ENCODE peak calls at places on chromosomes 16 and 17, in four cellular contexts. X is K562, F is HepG2, A is H1. K is an unnamed sample.

GRCh38 chr17:62966426-62967110 is 533 bp downstream of the TANC2 start:
- DNase-seq in X (no peak), F (no peak), A (peak; percentile 69), K (no peak)

GRCh38 chr16:87939562-87940423 is 3.5 kb upstream of the CA5A start:
- DNase-seq in X (no peak), F (peak; percentile 26), A (no peak), K (no peak)

GRCh38 chr16:85385463-85386331 is 227.4 kb upstream of the GSE1 start:
- DNase-seq in X (peak; percentile 58), F (peak; percentile 54), A (peak; percentile 44), K (no peak)

GRCh38 chr17:57293077-57293476 is 36.8 kb downstream of the MSI2 start:
- DNase-seq in X (no peak), F (peak; percentile 92), A (no peak), K (no peak)

GRCh38 chr17:77616243-77616731 is 342.2 kb upstream of the TNRC6C start:
- DNase-seq in X (no peak), F (no peak), A (no peak), K (no peak)

GRCh38 chr16:64695684-64696083 is 426.2 kb downstream of the CDH11 start:
- DNase-seq in X (no peak), F (no peak), A (no peak), K (no peak)

GRCh38 chr17:29677139-29677834 is 54.6 kb upstream of the CORO6 start:
- DNase-seq in X (no peak), F (no peak), A (no peak), K (no peak)

GRCh38 chr17:74682028-74682427 is 30.7 kb downstream of the CD300LF start:
- DNase-seq in X (no peak), F (no peak), A (no peak), K (no peak)

GRCh38 chr16:57023541-57024249 is 34.3 kb downstream of the NLRC5 start:
- DNase-seq in X (no peak), F (no peak), A (no peak), K (no peak)

GRCh38 chr17:80889897-80890550 is 101.6 kb upstream of the CHMP6 start:
- DNase-seq in X (no peak), F (no peak), A (no peak), K (no peak)

GRCh38 chr17:70230883-70231282 is 61.6 kb downstream of the KCNJ2 start:
- DNase-seq in X (no peak), F (no peak), A (no peak), K (no peak)

GRCh38 chr17:76872221-76872873 is 4.1 kb downstream of the MGAT5B start:
- DNase-seq in X (no peak), F (no peak), A (no peak), K (no peak)

GRCh38 chr17:32259596-32259995 is 6.0 kb upstream of the RHBDL3 start:
- DNase-seq in X (no peak), F (no peak), A (no peak), K (no peak)

GRCh38 chr16:6131526-6132050 is 1034.0 kb upstream of the EEF2KMT start:
- DNase-seq in X (no peak), F (no peak), A (no peak), K (no peak)

GRCh38 chr17:60060474-60060873 is 18.2 kb downstream of the HEATR6 start:
- DNase-seq in X (no peak), F (no peak), A (no peak), K (no peak)

GRCh38 chr16:71780521-71781089 is 28.0 kb downstream of the AP1G1 start:
- DNase-seq in X (no peak), F (no peak), A (no peak), K (no peak)

GRCh38 chr17:16455997-16456769 is 35.8 kb downstream of the LRRC75A start:
- DNase-seq in X (no peak), F (no peak), A (no peak), K (no peak)

GRCh38 chr16:59181821-59182420 is 447.8 kb upstream of the GOT2 start:
- DNase-seq in X (no peak), F (no peak), A (no peak), K (no peak)

GRCh38 chr17:57051886-57052342 is 33.1 kb upstream of the AKAP1 start:
- DNase-seq in X (no peak), F (no peak), A (no peak), K (no peak)

GRCh38 chr16:48409839-48410610 is 24.8 kb upstream of the SIAH1 start:
- DNase-seq in X (peak; percentile 18), F (peak; percentile 93), A (no peak), K (no peak)

GRCh38 chr17:21513012-21513570 is 136.9 kb downstream of the KCNJ12 start:
- DNase-seq in X (peak; percentile 86), F (peak; percentile 64), A (peak; percentile 85), K (no peak)

GRCh38 chr17:21511368-21512195 is 135.4 kb downstream of the KCNJ12 start:
- DNase-seq in X (peak; percentile 46), F (peak; percentile 38), A (peak; percentile 85), K (no peak)

GRCh38 chr17:21510686-21511367 is 134.7 kb downstream of the KCNJ12 start:
- DNase-seq in X (no peak), F (no peak), A (no peak), K (no peak)

DNA sequence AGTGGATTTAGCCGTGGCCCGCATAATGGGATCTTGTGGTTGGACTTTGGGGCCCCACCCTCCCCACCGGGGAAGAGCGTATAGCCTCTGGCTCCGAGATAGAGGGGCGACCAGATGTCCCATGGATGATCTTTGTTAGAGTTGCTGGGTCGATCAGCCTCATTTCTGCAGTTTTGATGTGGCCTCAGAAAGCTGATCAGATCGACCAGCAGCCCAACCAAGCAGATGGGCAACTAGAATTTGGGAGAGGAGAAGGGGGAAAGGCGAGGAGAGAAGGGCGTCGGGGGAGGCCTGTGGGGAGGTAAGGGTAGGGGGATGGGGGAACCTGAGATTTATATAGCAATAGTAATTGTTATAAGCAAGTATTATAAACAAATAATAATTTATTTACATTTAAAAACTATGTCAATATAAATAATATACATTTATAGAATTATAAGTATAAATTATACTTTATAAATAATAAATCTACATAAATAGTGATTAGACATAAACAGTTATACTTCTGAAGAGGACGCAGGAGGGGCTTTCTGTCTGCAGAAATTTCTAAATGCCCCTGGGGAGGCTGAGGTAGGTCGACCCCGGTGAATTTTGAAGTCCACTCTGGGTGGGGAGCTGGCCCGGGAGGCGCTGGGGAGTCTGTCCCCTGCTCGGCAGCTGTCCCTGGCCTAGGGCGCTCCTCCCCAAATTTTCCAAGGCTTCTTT is 136.3 kb downstream of the KCNJ12 start:
- DNase-seq in X (no peak), F (no peak), A (no peak), K (no peak)
- TF ChIP-seq CBX5 in X (no peak), F (no peak), A (no peak), K (no peak)

DNA sequence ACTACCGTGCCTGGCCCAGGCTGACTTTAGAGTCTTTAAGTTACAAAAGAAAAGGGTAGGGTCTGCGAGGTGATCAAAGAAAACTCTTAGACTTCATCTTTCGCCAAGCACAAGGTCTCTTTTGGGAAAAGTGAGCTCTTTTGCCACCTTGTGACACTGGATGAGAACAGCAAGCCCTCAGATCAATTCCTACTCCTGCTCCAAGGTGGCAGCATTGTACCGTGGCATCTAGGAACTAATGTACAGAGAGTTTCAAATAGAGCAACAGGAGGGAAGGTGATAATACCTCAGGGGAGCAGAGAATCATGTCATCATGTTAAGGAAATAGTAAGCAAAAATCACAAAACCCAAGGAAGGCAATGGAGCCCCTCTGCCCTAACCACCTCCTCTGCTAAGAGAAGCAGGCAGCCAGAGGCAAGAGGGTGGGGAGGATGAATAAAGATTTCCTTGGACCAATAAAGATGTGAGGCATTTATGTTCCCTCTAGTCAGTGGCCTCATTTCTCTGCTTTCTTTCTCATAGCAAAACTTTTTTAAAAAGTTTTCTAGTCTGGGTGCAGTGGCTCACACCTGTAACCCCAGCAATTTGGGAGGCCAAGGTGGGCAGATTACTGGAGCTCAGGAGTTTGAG is 2.1 kb upstream of the C17orf78 start:
- DNase-seq in X (peak; percentile 70), F (peak; percentile 82), A (peak; percentile 67), K (no peak)
- TF ChIP-seq CBX5 in X (no peak), F (no peak), A (no peak), K (no peak)

GRCh38 chr17:50134206-50135110 is 4.5 kb upstream of the SAMD14 start:
- DNase-seq in X (no peak), F (no peak), A (no peak), K (no peak)
- TF ChIP-seq CBX5 in X (no peak), F (no peak), A (no peak), K (no peak)

GRCh38 chr17:8630802-8631553 is 453 bp upstream of the MYH10 start:
- DNase-seq in X (peak; percentile 93), F (peak; percentile 99), A (peak; percentile 97), K (peak; percentile 82)
- TF ChIP-seq CBX5 in X (no peak), F (no peak), A (no peak), K (no peak)

GRCh38 chr16:72962347-72962746 is 85.6 kb downstream of the ZFHX3 start:
- DNase-seq in X (no peak), F (no peak), A (no peak), K (no peak)
- TF ChIP-seq CBX5 in X (no peak), F (no peak), A (no peak), K (no peak)

DNA sequence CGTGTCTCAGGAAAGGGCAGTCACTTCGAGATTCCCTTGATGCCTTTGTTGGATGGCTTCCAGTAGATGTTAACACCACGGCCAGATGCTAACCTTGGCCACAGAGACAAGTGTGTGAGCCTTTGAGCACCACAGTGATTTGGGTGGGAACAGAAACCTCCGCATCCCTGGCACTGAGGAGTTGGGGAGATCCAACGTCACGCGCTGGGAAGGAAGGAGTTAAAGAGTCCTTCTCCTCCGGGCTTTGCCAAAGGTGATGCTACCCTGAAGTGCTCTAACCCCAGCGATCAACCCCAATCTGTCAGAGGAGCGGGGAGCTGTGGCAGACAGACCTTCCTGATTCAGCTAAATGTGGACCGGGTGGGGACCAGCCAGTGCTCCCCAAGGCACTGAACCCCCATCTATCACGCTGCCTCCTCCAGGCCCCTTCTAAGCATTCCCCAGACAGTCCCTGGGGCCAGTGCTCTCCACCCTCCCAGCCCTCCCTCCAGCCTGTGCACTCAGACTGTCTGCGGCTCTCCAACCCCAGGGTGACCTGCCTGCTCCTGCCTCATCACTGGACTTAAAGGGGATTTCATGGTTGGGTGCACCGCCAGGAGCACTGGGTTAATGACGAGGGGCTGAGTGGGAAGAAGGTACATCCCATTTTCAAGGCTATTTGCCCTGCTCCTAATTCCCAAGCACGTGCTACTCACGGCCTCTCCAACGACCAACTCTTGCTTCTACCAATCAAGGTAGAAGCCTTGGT is 3.2 kb upstream of the ABR start:
- DNase-seq in X (no peak), F (no peak), A (no peak), K (no peak)
- TF ChIP-seq CBX5 in X (no peak), F (no peak), A (no peak), K (no peak)

GRCh38 chr16:11015607-11016006 is 71.2 kb downstream of the CLEC16A start:
- DNase-seq in X (no peak), F (no peak), A (no peak), K (no peak)

GRCh38 chr16:11014159-11014558 is 69.8 kb downstream of the CLEC16A start:
- DNase-seq in X (no peak), F (no peak), A (no peak), K (no peak)

GRCh38 chr16:11017499-11017898 is 73.1 kb downstream of the CLEC16A start:
- DNase-seq in X (no peak), F (no peak), A (no peak), K (no peak)

GRCh38 chr16:11016993-11017392 is 72.6 kb downstream of the CLEC16A start:
- DNase-seq in X (peak; percentile 19), F (peak; percentile 74), A (no peak), K (no peak)

GRCh38 chr16:11016524-11016988 is 72.2 kb downstream of the CLEC16A start:
- DNase-seq in X (no peak), F (peak; percentile 91), A (no peak), K (no peak)
- TF ChIP-seq CBX5 in X (no peak), F (no peak), A (no peak), K (no peak)